ENCODE peak calls at places on chromosomes 16 and 17, in four cellular contexts. One of them, this sample, is unnamed.

GRCh38 chr17:50689251-50689650 is 18.5 kb downstream of the ANKRD40 start:
- DNase-seq in AG10803: peak
- DNase-seq in endodermal cell: peak
- DNase-seq in WTC11: no peak
- DNase-seq in this sample: no peak

GRCh38 chr16:85215478-85216120 is 103.3 kb upstream of the CIBAR2 start:
- DNase-seq in AG10803: no peak
- DNase-seq in endodermal cell: no peak
- DNase-seq in WTC11: no peak
- DNase-seq in this sample: no peak

GRCh38 chr17:2347805-2348685 is 10.7 kb downstream of the SGSM2 start:
- DNase-seq in AG10803: peak
- DNase-seq in endodermal cell: peak
- DNase-seq in WTC11: peak
- DNase-seq in this sample: no peak

GRCh38 chr16:65037558-65037957 is 84.3 kb downstream of the CDH11 start:
- DNase-seq in AG10803: no peak
- DNase-seq in endodermal cell: peak
- DNase-seq in WTC11: no peak
- DNase-seq in this sample: no peak

GRCh38 chr16:14007460-14007859 is 63.7 kb upstream of the MRTFB start:
- DNase-seq in AG10803: peak
- DNase-seq in endodermal cell: no peak
- DNase-seq in WTC11: no peak
- DNase-seq in this sample: no peak

GRCh38 chr17:42584880-42585279 is 7.4 kb upstream of the PSMC3IP start:
- DNase-seq in AG10803: no peak
- DNase-seq in endodermal cell: no peak
- DNase-seq in WTC11: no peak
- DNase-seq in this sample: no peak

GRCh38 chr17:42673885-42674754 is 2.7 kb downstream of the PLEKHH3 start:
- DNase-seq in AG10803: peak
- DNase-seq in endodermal cell: peak
- DNase-seq in WTC11: peak
- DNase-seq in this sample: peak

GRCh38 chr16:57539072-57539796 is 2.9 kb upstream of the CCDC102A start:
- DNase-seq in AG10803: no peak
- DNase-seq in endodermal cell: no peak
- DNase-seq in WTC11: no peak
- DNase-seq in this sample: no peak

GRCh38 chr17:3865166-3865565 is 19.1 kb upstream of the NCBP3 start:
- DNase-seq in AG10803: no peak
- DNase-seq in endodermal cell: no peak
- DNase-seq in WTC11: no peak
- DNase-seq in this sample: no peak

GRCh38 chr16:51524070-51524469 is 373.0 kb upstream of the SALL1 start:
- DNase-seq in AG10803: no peak
- DNase-seq in endodermal cell: no peak
- DNase-seq in WTC11: no peak
- DNase-seq in this sample: no peak

GRCh38 chr17:31093866-31094599 is 744 bp upstream of the NF1 start:
- DNase-seq in AG10803: no peak
- DNase-seq in endodermal cell: peak
- DNase-seq in WTC11: no peak
- DNase-seq in this sample: no peak

GRCh38 chr16:3266873-3267537 is 10.6 kb upstream of the MEFV start:
- DNase-seq in AG10803: peak
- DNase-seq in endodermal cell: peak
- DNase-seq in WTC11: no peak
- DNase-seq in this sample: no peak

GRCh38 chr16:8355714-8356113 is 234.6 kb downstream of the TMEM114 start:
- DNase-seq in AG10803: no peak
- DNase-seq in endodermal cell: peak
- DNase-seq in WTC11: no peak
- DNase-seq in this sample: no peak

GRCh38 chr16:30715777-30716445 is 16.9 kb downstream of the SRCAP start:
- DNase-seq in AG10803: peak
- DNase-seq in endodermal cell: no peak
- DNase-seq in WTC11: no peak
- DNase-seq in this sample: no peak

GRCh38 chr17:6713130-6713917 is at the start of gene SLC13A5:
- DNase-seq in AG10803: no peak
- DNase-seq in endodermal cell: peak
- DNase-seq in WTC11: peak
- DNase-seq in this sample: peak

GRCh38 chr17:82382933-82383255 is 11.3 kb downstream of the UTS2R start:
- DNase-seq in AG10803: no peak
- DNase-seq in endodermal cell: no peak
- DNase-seq in WTC11: no peak
- DNase-seq in this sample: no peak

GRCh38 chr17:82915010-82915696 is 75.3 kb upstream of the ZNF750 start:
- DNase-seq in AG10803: no peak
- DNase-seq in endodermal cell: no peak
- DNase-seq in WTC11: peak
- DNase-seq in this sample: no peak

GRCh38 chr16:78535098-78535497 is 435.6 kb downstream of the WWOX start:
- DNase-seq in AG10803: no peak
- DNase-seq in endodermal cell: no peak
- DNase-seq in WTC11: no peak
- DNase-seq in this sample: no peak

GRCh38 chr16:78100162-78100467 is 661 bp downstream of the WWOX start:
- DNase-seq in AG10803: no peak
- DNase-seq in endodermal cell: no peak
- DNase-seq in WTC11: no peak
- DNase-seq in this sample: no peak

GRCh38 chr17:50348522-50349240 is 2.8 kb downstream of the XYLT2 start:
- DNase-seq in AG10803: peak
- DNase-seq in endodermal cell: peak
- DNase-seq in WTC11: no peak
- DNase-seq in this sample: no peak

GRCh38 chr16:84806256-84806889 is 13.4 kb upstream of the CRISPLD2 start:
- DNase-seq in AG10803: peak
- DNase-seq in endodermal cell: no peak
- DNase-seq in WTC11: no peak
- DNase-seq in this sample: no peak

GRCh38 chr16:2966043-2966802 is 2.1 kb downstream of the KREMEN2 start:
- DNase-seq in AG10803: no peak
- DNase-seq in endodermal cell: peak
- DNase-seq in WTC11: peak
- DNase-seq in this sample: no peak

GRCh38 chr16:57622361-57623250 is 5.8 kb upstream of the ADGRG1 start:
- DNase-seq in AG10803: no peak
- DNase-seq in endodermal cell: no peak
- DNase-seq in WTC11: no peak
- DNase-seq in this sample: no peak

GRCh38 chr17:5413682-5414081 is 5.8 kb downstream of the NUP88 start:
- DNase-seq in AG10803: peak
- DNase-seq in endodermal cell: no peak
- DNase-seq in WTC11: no peak
- DNase-seq in this sample: no peak

GRCh38 chr16:69928856-69929400 is 22.2 kb upstream of the CLEC18A start:
- DNase-seq in AG10803: no peak
- DNase-seq in endodermal cell: no peak
- DNase-seq in WTC11: no peak
- DNase-seq in this sample: no peak

GRCh38 chr17:74715144-74715543 is 2.4 kb upstream of the CD300LF start:
- DNase-seq in AG10803: no peak
- DNase-seq in endodermal cell: no peak
- DNase-seq in WTC11: no peak
- DNase-seq in this sample: no peak

GRCh38 chr17:71494456-71494855 is 626.4 kb upstream of the SOX9 start:
- DNase-seq in AG10803: peak
- DNase-seq in endodermal cell: no peak
- DNase-seq in WTC11: no peak
- DNase-seq in this sample: no peak

GRCh38 chr16:68426355-68426652 is 22.0 kb downstream of the SMPD3 start:
- DNase-seq in AG10803: peak
- DNase-seq in endodermal cell: no peak
- DNase-seq in WTC11: no peak
- DNase-seq in this sample: no peak

GRCh38 chr17:28574536-28574935 is 2.2 kb downstream of the ALDOC start:
- DNase-seq in AG10803: no peak
- DNase-seq in endodermal cell: peak
- DNase-seq in WTC11: no peak
- DNase-seq in this sample: no peak

GRCh38 chr17:28576758-28577465 is at the start of gene ALDOC:
- DNase-seq in AG10803: peak
- DNase-seq in endodermal cell: peak
- DNase-seq in WTC11: peak
- DNase-seq in this sample: peak

GRCh38 chr17:28573521-28573920 is 2.2 kb upstream of the PIGS start:
- DNase-seq in AG10803: no peak
- DNase-seq in endodermal cell: peak
- DNase-seq in WTC11: no peak
- DNase-seq in this sample: no peak

GRCh38 chr17:28573966-28574480 is 2.7 kb downstream of the ALDOC start:
- DNase-seq in AG10803: no peak
- DNase-seq in endodermal cell: peak
- DNase-seq in WTC11: no peak
- DNase-seq in this sample: no peak

DNA sequence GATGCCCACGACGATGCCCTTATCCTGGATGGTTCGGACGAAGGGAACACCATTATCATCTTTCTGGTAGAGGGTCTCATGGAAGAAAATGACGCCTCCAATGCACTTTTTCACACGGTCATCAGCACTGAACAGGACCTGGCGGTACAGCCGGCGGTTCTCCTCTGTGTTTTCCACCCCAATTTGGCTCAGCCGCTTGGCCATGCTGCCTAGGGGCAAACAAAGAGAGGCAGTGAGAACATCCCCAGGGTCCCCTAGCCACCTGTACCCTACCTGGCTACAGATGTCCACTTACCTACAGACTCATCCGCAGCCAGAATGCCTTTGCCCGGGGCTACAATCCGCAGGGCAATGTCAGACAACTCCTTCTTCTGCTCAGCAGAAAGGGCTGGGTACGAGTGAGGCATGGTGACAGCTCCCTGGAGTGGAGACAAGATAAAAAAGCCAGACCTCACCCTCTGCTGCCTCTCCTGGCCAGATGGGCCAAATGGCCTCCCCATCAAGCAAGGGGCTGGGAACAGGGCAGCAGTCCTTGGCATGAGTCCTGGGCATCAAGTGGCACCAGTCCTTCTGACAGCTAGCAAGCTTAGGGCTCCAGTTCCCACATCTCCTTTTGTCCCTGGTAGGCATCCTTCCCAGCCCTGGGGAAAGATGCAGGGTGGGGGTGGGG is 1.4 kb downstream of the ALDOC start:
- DNase-seq in AG10803: no peak
- DNase-seq in endodermal cell: peak
- DNase-seq in WTC11: no peak
- DNase-seq in this sample: no peak
- TF ChIP-seq CTCF in AG10803: no peak
- TF ChIP-seq CTCF in endodermal cell: peak
- TF ChIP-seq CTCF in WTC11: no peak
- TF ChIP-seq CTCF in this sample: no peak

GRCh38 chr17:8956521-8956920 is 9.0 kb downstream of the PIK3R5 start:
- DNase-seq in AG10803: no peak
- DNase-seq in endodermal cell: no peak
- DNase-seq in WTC11: no peak
- DNase-seq in this sample: no peak

GRCh38 chr17:8955021-8955420 is 10.5 kb downstream of the PIK3R5 start:
- DNase-seq in AG10803: no peak
- DNase-seq in endodermal cell: no peak
- DNase-seq in WTC11: no peak
- DNase-seq in this sample: no peak

GRCh38 chr17:8953152-8953885 is 12.2 kb downstream of the PIK3R5 start:
- DNase-seq in AG10803: no peak
- DNase-seq in endodermal cell: no peak
- DNase-seq in WTC11: no peak
- DNase-seq in this sample: no peak

GRCh38 chr17:8955560-8955959 is 9.9 kb downstream of the PIK3R5 start:
- DNase-seq in AG10803: no peak
- DNase-seq in endodermal cell: no peak
- DNase-seq in WTC11: no peak
- DNase-seq in this sample: no peak

GRCh38 chr17:8954339-8954738 is 11.2 kb downstream of the PIK3R5 start:
- DNase-seq in AG10803: no peak
- DNase-seq in endodermal cell: peak
- DNase-seq in WTC11: peak
- DNase-seq in this sample: no peak
- TF ChIP-seq CTCF in AG10803: no peak
- TF ChIP-seq CTCF in endodermal cell: no peak
- TF ChIP-seq CTCF in WTC11: no peak
- TF ChIP-seq CTCF in this sample: no peak

GRCh38 chr17:7982666-7983065 is 19.7 kb upstream of the GUCY2D start:
- DNase-seq in AG10803: peak
- DNase-seq in endodermal cell: peak
- DNase-seq in WTC11: no peak
- DNase-seq in this sample: no peak
- TF ChIP-seq CTCF in AG10803: peak
- TF ChIP-seq CTCF in endodermal cell: peak
- TF ChIP-seq CTCF in WTC11: no peak
- TF ChIP-seq CTCF in this sample: no peak

GRCh38 chr17:27428781-27429505 is 27.3 kb upstream of the KSR1 start:
- DNase-seq in AG10803: no peak
- DNase-seq in endodermal cell: no peak
- DNase-seq in WTC11: no peak
- DNase-seq in this sample: no peak

GRCh38 chr17:27433521-27433920 is 22.7 kb upstream of the KSR1 start:
- DNase-seq in AG10803: no peak
- DNase-seq in endodermal cell: no peak
- DNase-seq in WTC11: no peak
- DNase-seq in this sample: no peak

GRCh38 chr17:27430383-27430840 is 25.8 kb upstream of the KSR1 start:
- DNase-seq in AG10803: no peak
- DNase-seq in endodermal cell: no peak
- DNase-seq in WTC11: no peak
- DNase-seq in this sample: no peak

GRCh38 chr17:27429666-27430382 is 26.4 kb upstream of the KSR1 start:
- DNase-seq in AG10803: no peak
- DNase-seq in endodermal cell: no peak
- DNase-seq in WTC11: no peak
- DNase-seq in this sample: no peak

GRCh38 chr17:27430882-27431491 is 25.3 kb upstream of the KSR1 start:
- DNase-seq in AG10803: peak
- DNase-seq in endodermal cell: peak
- DNase-seq in WTC11: peak
- DNase-seq in this sample: peak
- TF ChIP-seq CTCF in AG10803: peak
- TF ChIP-seq CTCF in endodermal cell: peak
- TF ChIP-seq CTCF in WTC11: peak
- TF ChIP-seq CTCF in this sample: peak

GRCh38 chr17:17269926-17270773 is 10.9 kb downstream of the COPS3 start:
- DNase-seq in AG10803: no peak
- DNase-seq in endodermal cell: peak
- DNase-seq in WTC11: peak
- DNase-seq in this sample: peak
- TF ChIP-seq CTCF in AG10803: peak
- TF ChIP-seq CTCF in endodermal cell: peak
- TF ChIP-seq CTCF in WTC11: peak
- TF ChIP-seq CTCF in this sample: peak

GRCh38 chr16:17246974-17247718 is 223.6 kb downstream of the XYLT1 start:
- DNase-seq in AG10803: no peak
- DNase-seq in endodermal cell: no peak
- DNase-seq in WTC11: no peak
- DNase-seq in this sample: no peak
- TF ChIP-seq CTCF in AG10803: no peak
- TF ChIP-seq CTCF in endodermal cell: no peak
- TF ChIP-seq CTCF in WTC11: no peak
- TF ChIP-seq CTCF in this sample: no peak